ENCODE peak calls at places on chromosomes 3 and 15, in five cellular contexts. Z is CD8-positive, alpha-beta T cell; U is pancreas; P is K562; F is nephron progenitor cell. N is an unnamed sample.

GRCh38 chr15:99151156-99151555 is 46.3 kb downstream of the SYNM start:
- DNase-seq in Z (no peak), U (no peak), P (no peak), F (no peak), N (no peak)

GRCh38 chr3:62833538-62833937 is 41.7 kb downstream of the CADPS start:
- DNase-seq in Z (no peak), U (no peak), P (peak; percentile 5), F (no peak), N (no peak)

GRCh38 chr3:16467368-16467767 is 46.1 kb downstream of the RFTN1 start:
- DNase-seq in Z (no peak), U (no peak), P (no peak), F (no peak), N (no peak)

GRCh38 chr15:26537653-26538052 is 235.2 kb downstream of the GABRB3 start:
- DNase-seq in Z (no peak), U (no peak), P (no peak), F (no peak), N (no peak)

GRCh38 chr3:63437858-63438257 is 159.8 kb downstream of the SYNPR start:
- DNase-seq in Z (no peak), U (no peak), P (no peak), F (no peak), N (no peak)

GRCh38 chr15:38058596-38059075 is 124.2 kb downstream of the TMCO5A start:
- DNase-seq in Z (no peak), U (no peak), P (no peak), F (no peak), N (no peak)

GRCh38 chr15:81942655-81943054 is 103.2 kb downstream of the MEX3B start:
- DNase-seq in Z (no peak), U (no peak), P (no peak), F (no peak), N (no peak)

GRCh38 chr15:86526938-86527735 is 447.5 kb downstream of the AGBL1 start:
- DNase-seq in Z (no peak), U (no peak), P (no peak), F (no peak), N (no peak)

GRCh38 chr3:30512596-30512995 is 93.8 kb upstream of the TGFBR2 start:
- DNase-seq in Z (no peak), U (no peak), P (no peak), F (no peak), N (no peak)

GRCh38 chr3:174101244-174101643 is 703.7 kb downstream of the NLGN1 start:
- DNase-seq in Z (no peak), U (no peak), P (no peak), F (no peak), N (no peak)

GRCh38 chr3:120419797-120420196 is 31.0 kb downstream of the FSTL1 start:
- DNase-seq in Z (no peak), U (no peak), P (no peak), F (no peak), N (no peak)

GRCh38 chr3:57855943-57856342 is 99.8 kb downstream of the SLMAP start:
- DNase-seq in Z (no peak), U (no peak), P (no peak), F (no peak), N (no peak)

GRCh38 chr3:57851304-57851703 is 95.2 kb downstream of the SLMAP start:
- DNase-seq in Z (no peak), U (no peak), P (no peak), F (no peak), N (no peak)

GRCh38 chr3:57855281-57855680 is 99.2 kb downstream of the SLMAP start:
- DNase-seq in Z (no peak), U (no peak), P (no peak), F (no peak), N (no peak)

GRCh38 chr3:57852896-57853295 is 96.8 kb downstream of the SLMAP start:
- DNase-seq in Z (no peak), U (no peak), P (no peak), F (no peak), N (no peak)

DNA sequence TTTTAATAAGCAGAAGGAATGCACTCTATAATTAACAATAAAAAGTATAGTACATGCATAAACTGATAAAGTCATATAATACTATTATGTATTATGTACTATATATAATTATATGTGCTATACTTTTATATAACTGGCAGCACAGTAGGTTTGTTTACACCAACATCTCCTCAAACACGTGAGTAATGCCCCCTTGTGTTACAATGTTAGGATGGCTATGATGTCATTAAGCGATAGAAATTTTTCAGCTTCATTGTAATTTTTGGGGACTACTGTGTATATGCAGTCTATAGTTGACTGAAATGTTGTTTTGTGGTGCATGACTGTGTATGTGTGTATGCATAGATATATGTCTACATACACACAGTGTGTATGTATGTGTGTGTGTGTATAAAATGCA is 100.6 kb downstream of the SLMAP start:
- DNase-seq in Z (no peak), U (no peak), P (peak; percentile 4), F (no peak), N (no peak)
- TF ChIP-seq CTCF in Z (no peak), U (no peak), P (peak; percentile 8), F (no peak), N (no peak)

GRCh38 chr3:132641837-132642538 is 17.6 kb downstream of the ACAD11 start:
- DNase-seq in Z (no peak), U (no peak), P (peak; percentile 41), F (no peak), N (no peak)

GRCh38 chr3:132638721-132639120 is 20.9 kb downstream of the ACAD11 start:
- DNase-seq in Z (no peak), U (no peak), P (no peak), F (no peak), N (no peak)

GRCh38 chr3:132643366-132643765 is 16.2 kb downstream of the ACAD11 start:
- DNase-seq in Z (no peak), U (no peak), P (peak; percentile 19), F (no peak), N (no peak)

GRCh38 chr3:132645058-132645457 is 14.6 kb downstream of the ACAD11 start:
- DNase-seq in Z (no peak), U (no peak), P (peak; percentile 8), F (no peak), N (no peak)

GRCh38 chr3:132642539-132642847 is 17.1 kb downstream of the ACAD11 start:
- DNase-seq in Z (no peak), U (no peak), P (no peak), F (no peak), N (no peak)
- TF ChIP-seq CTCF in Z (no peak), U (no peak), P (no peak), F (no peak), N (no peak)

GRCh38 chr3:149371001-149371722 is 6.3 kb downstream of the TM4SF1 start:
- DNase-seq in Z (no peak), U (no peak), P (no peak), F (no peak), N (no peak)
- TF ChIP-seq CTCF in Z (no peak), U (no peak), P (no peak), F (no peak), N (no peak)

DNA sequence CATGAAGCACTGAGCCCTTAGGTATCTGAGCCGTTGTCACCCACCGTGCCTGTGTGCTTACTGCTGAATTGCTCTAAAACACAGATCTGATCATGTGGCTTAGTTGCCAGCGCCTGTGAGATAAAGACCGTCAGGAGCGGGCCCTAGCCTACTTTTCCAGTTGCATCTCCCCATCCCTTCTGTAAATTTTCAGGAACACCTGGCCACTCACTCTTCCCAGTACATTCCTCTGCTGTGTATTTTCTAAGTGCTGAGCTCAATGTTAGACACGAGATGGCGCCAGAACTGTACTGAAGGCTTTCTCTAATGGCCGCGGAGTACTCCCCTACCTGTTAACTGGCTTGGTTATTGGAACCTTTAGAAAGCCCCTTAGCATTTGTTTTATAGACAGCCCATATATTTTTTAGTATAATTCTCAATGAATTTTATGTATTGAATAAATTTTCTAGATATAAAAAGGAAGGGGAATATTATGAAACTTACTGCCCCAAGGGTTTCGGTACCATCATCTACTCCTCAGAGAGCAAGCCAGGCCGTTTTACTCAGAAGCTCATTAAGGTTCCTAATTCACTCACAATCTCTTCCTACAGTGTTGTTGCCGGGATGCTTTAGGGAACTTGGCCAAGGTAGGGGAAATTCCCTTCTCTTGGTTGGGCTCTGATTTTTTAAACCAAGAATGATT is 16.7 kb upstream of the WNT7A start:
- DNase-seq in Z (no peak), U (peak; percentile 39), P (peak; percentile 63), F (peak; percentile 51), N (no peak)
- TF ChIP-seq CTCF in Z (peak; percentile 80), U (peak; percentile 50), P (peak; percentile 88), F (peak; percentile 77), N (peak; percentile 93)

GRCh38 chr3:47420511-47421484 is 40.0 kb downstream of the PTPN23 start:
- DNase-seq in Z (peak; percentile 81), U (peak; percentile 77), P (peak; percentile 90), F (peak; percentile 90), N (peak; percentile 87)
- TF ChIP-seq CTCF in Z (peak; percentile 91), U (peak; percentile 82), P (peak; percentile 95), F (peak; percentile 92), N (peak; percentile 88)

GRCh38 chr3:19070325-19070724 is 78.0 kb upstream of the KCNH8 start:
- DNase-seq in Z (no peak), U (no peak), P (no peak), F (no peak), N (no peak)

GRCh38 chr3:19060404-19060803 is 87.9 kb upstream of the KCNH8 start:
- DNase-seq in Z (no peak), U (no peak), P (no peak), F (no peak), N (no peak)

GRCh38 chr3:19063936-19064335 is 84.4 kb upstream of the KCNH8 start:
- DNase-seq in Z (no peak), U (no peak), P (no peak), F (no peak), N (no peak)

GRCh38 chr3:19065027-19065426 is 83.3 kb upstream of the KCNH8 start:
- DNase-seq in Z (no peak), U (no peak), P (no peak), F (no peak), N (no peak)
- TF ChIP-seq CTCF in Z (peak; percentile 40), U (peak; percentile 24), P (no peak), F (peak; percentile 67), N (peak; percentile 72)

DNA sequence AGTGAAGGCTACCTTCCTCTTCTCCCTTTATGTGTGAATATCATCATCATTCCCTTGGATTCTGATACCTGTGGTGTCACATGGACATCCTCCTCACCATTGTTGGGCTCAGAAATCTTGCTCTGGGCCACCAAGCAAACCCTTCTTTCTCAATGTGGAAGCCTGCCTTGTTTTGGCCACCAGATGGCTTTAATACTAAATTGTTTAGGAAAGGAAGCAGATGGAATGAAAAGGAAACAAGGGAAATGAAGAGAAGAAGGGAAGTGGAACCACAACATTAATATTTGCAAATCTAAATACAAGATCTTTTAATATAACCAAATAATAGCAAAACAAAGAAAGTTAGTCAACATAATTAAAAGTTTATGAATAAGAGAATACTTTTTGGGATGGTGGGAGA is 14.0 kb downstream of the FAM227B start:
- DNase-seq in Z (no peak), U (no peak), P (no peak), F (no peak), N (no peak)
- TF ChIP-seq CTCF in Z (no peak), U (no peak), P (no peak), F (no peak), N (no peak)

N was measured in D721Med.